ENCODE peak calls at places on chromosome 18, in six cellular contexts. One of them, this sample, is unnamed.

GRCh38 chr18:21453512-21453862 is 147.0 kb downstream of the ESCO1 start:
- DNase-seq in mesendoderm: no peak
- DNase-seq in pancreas: no peak
- DNase-seq in psoas muscle: peak
- DNase-seq in neural progenitor cell: no peak
- DNase-seq in Panc1: no peak
- DNase-seq in this sample: no peak

GRCh38 chr18:46166261-46166970 is 62.2 kb downstream of the HAUS1 start:
- DNase-seq in pancreas: no peak
- DNase-seq in Panc1: no peak
- DNase-seq in neural progenitor cell: no peak
- DNase-seq in psoas muscle: no peak
- DNase-seq in mesendoderm: no peak
- DNase-seq in this sample: no peak

GRCh38 chr18:9103488-9103887 is 989 bp downstream of the NDUFV2 start:
- DNase-seq in pancreas: no peak
- DNase-seq in mesendoderm: peak
- DNase-seq in neural progenitor cell: no peak
- DNase-seq in Panc1: no peak
- DNase-seq in psoas muscle: no peak
- DNase-seq in this sample: no peak

GRCh38 chr18:73841661-73842060 is 306.0 kb downstream of the FBXO15 start:
- DNase-seq in Panc1: no peak
- DNase-seq in mesendoderm: no peak
- DNase-seq in pancreas: no peak
- DNase-seq in neural progenitor cell: no peak
- DNase-seq in psoas muscle: no peak
- DNase-seq in this sample: no peak

GRCh38 chr18:61833387-61833786 is 59.4 kb downstream of the RNF152 start:
- DNase-seq in mesendoderm: no peak
- DNase-seq in pancreas: no peak
- DNase-seq in psoas muscle: no peak
- DNase-seq in Panc1: no peak
- DNase-seq in neural progenitor cell: no peak
- DNase-seq in this sample: no peak

GRCh38 chr18:79774111-79774510 is 23.6 kb upstream of the KCNG2 start:
- DNase-seq in pancreas: peak
- DNase-seq in mesendoderm: no peak
- DNase-seq in psoas muscle: peak
- DNase-seq in Panc1: no peak
- DNase-seq in neural progenitor cell: no peak
- DNase-seq in this sample: no peak

GRCh38 chr18:32441536-32441935 is 29.1 kb downstream of the GAREM1 start:
- DNase-seq in neural progenitor cell: no peak
- DNase-seq in mesendoderm: no peak
- DNase-seq in psoas muscle: no peak
- DNase-seq in pancreas: no peak
- DNase-seq in Panc1: no peak
- DNase-seq in this sample: peak

GRCh38 chr18:75369026-75369425 is 58.5 kb downstream of the SMIM21 start:
- DNase-seq in psoas muscle: no peak
- DNase-seq in neural progenitor cell: no peak
- DNase-seq in mesendoderm: no peak
- DNase-seq in Panc1: no peak
- DNase-seq in pancreas: no peak
- DNase-seq in this sample: no peak

GRCh38 chr18:70636991-70637390 is 348.1 kb downstream of the SOCS6 start:
- DNase-seq in neural progenitor cell: no peak
- DNase-seq in psoas muscle: no peak
- DNase-seq in pancreas: no peak
- DNase-seq in mesendoderm: no peak
- DNase-seq in Panc1: no peak
- DNase-seq in this sample: peak

GRCh38 chr18:53319628-53320027 is 904.8 kb downstream of the MBD2 start:
- DNase-seq in pancreas: no peak
- DNase-seq in psoas muscle: no peak
- DNase-seq in mesendoderm: no peak
- DNase-seq in neural progenitor cell: no peak
- DNase-seq in Panc1: no peak
- DNase-seq in this sample: no peak

GRCh38 chr18:79917351-79918088 is 33.9 kb downstream of the SLC66A2 start:
- DNase-seq in pancreas: no peak
- DNase-seq in mesendoderm: no peak
- DNase-seq in Panc1: no peak
- DNase-seq in neural progenitor cell: no peak
- DNase-seq in psoas muscle: peak
- DNase-seq in this sample: no peak

GRCh38 chr18:50805732-50806131 is 14.1 kb downstream of the MRO start:
- DNase-seq in pancreas: no peak
- DNase-seq in psoas muscle: no peak
- DNase-seq in Panc1: no peak
- DNase-seq in mesendoderm: peak
- DNase-seq in neural progenitor cell: no peak
- DNase-seq in this sample: no peak

GRCh38 chr18:52953435-52953834 is 613.4 kb downstream of the DCC start:
- DNase-seq in Panc1: no peak
- DNase-seq in mesendoderm: peak
- DNase-seq in neural progenitor cell: no peak
- DNase-seq in pancreas: no peak
- DNase-seq in psoas muscle: no peak
- DNase-seq in this sample: no peak

GRCh38 chr18:76260941-76261472 is 234.0 kb downstream of the ZNF516 start:
- DNase-seq in psoas muscle: no peak
- DNase-seq in pancreas: no peak
- DNase-seq in Panc1: no peak
- DNase-seq in neural progenitor cell: peak
- DNase-seq in mesendoderm: no peak
- DNase-seq in this sample: no peak

GRCh38 chr18:1846640-1847039 is 724.7 kb downstream of the METTL4 start:
- DNase-seq in pancreas: no peak
- DNase-seq in Panc1: no peak
- DNase-seq in mesendoderm: no peak
- DNase-seq in neural progenitor cell: no peak
- DNase-seq in psoas muscle: no peak
- DNase-seq in this sample: no peak

GRCh38 chr18:33804258-33804657 is 226.2 kb downstream of the ASXL3 start:
- DNase-seq in psoas muscle: no peak
- DNase-seq in pancreas: no peak
- DNase-seq in Panc1: no peak
- DNase-seq in mesendoderm: no peak
- DNase-seq in neural progenitor cell: no peak
- DNase-seq in this sample: peak

GRCh38 chr18:26747131-26747475 is 118.4 kb downstream of the AQP4 start:
- DNase-seq in Panc1: peak
- DNase-seq in neural progenitor cell: no peak
- DNase-seq in mesendoderm: no peak
- DNase-seq in pancreas: no peak
- DNase-seq in psoas muscle: no peak
- DNase-seq in this sample: no peak

GRCh38 chr18:8301427-8302172 is 307.6 kb upstream of the RAB12 start:
- DNase-seq in pancreas: no peak
- DNase-seq in mesendoderm: no peak
- DNase-seq in psoas muscle: no peak
- DNase-seq in neural progenitor cell: peak
- DNase-seq in Panc1: no peak
- DNase-seq in this sample: no peak

GRCh38 chr18:34493099-34493544 is 217.0 kb upstream of the DTNA start:
- DNase-seq in pancreas: peak
- DNase-seq in neural progenitor cell: peak
- DNase-seq in Panc1: no peak
- DNase-seq in psoas muscle: peak
- DNase-seq in mesendoderm: peak
- DNase-seq in this sample: peak

GRCh38 chr18:34048423-34048822 is 176.3 kb downstream of the NOL4 start:
- DNase-seq in pancreas: no peak
- DNase-seq in Panc1: no peak
- DNase-seq in neural progenitor cell: peak
- DNase-seq in psoas muscle: no peak
- DNase-seq in mesendoderm: peak
- DNase-seq in this sample: no peak

GRCh38 chr18:21914739-21915319 is 174.2 kb downstream of the MIB1 start:
- DNase-seq in Panc1: no peak
- DNase-seq in psoas muscle: no peak
- DNase-seq in mesendoderm: peak
- DNase-seq in pancreas: no peak
- DNase-seq in neural progenitor cell: peak
- DNase-seq in this sample: peak

GRCh38 chr18:55763298-55763697 is 175.3 kb upstream of the TCF4 start:
- DNase-seq in neural progenitor cell: no peak
- DNase-seq in psoas muscle: no peak
- DNase-seq in Panc1: peak
- DNase-seq in mesendoderm: no peak
- DNase-seq in pancreas: no peak
- DNase-seq in this sample: peak

GRCh38 chr18:61893971-61894750 is 1.4 kb upstream of the RNF152 start:
- DNase-seq in psoas muscle: peak
- DNase-seq in pancreas: peak
- DNase-seq in neural progenitor cell: peak
- DNase-seq in mesendoderm: peak
- DNase-seq in Panc1: no peak
- DNase-seq in this sample: peak

GRCh38 chr18:70454705-70455322 is 166.0 kb downstream of the SOCS6 start:
- DNase-seq in neural progenitor cell: peak
- DNase-seq in pancreas: no peak
- DNase-seq in Panc1: peak
- DNase-seq in mesendoderm: peak
- DNase-seq in psoas muscle: no peak
- DNase-seq in this sample: no peak

GRCh38 chr18:31040982-31041345 is 1.6 kb downstream of the DSC3 start:
- DNase-seq in neural progenitor cell: peak
- DNase-seq in mesendoderm: peak
- DNase-seq in psoas muscle: no peak
- DNase-seq in Panc1: no peak
- DNase-seq in pancreas: no peak
- DNase-seq in this sample: no peak

GRCh38 chr18:59700535-59700967 is 3.3 kb upstream of the CCBE1 start:
- DNase-seq in Panc1: no peak
- DNase-seq in mesendoderm: no peak
- DNase-seq in neural progenitor cell: no peak
- DNase-seq in pancreas: no peak
- DNase-seq in psoas muscle: no peak
- DNase-seq in this sample: no peak
- H3K4me3 ChIP-seq in Panc1: no peak
- H3K4me3 ChIP-seq in mesendoderm: no peak
- H3K4me3 ChIP-seq in neural progenitor cell: no peak
- H3K4me3 ChIP-seq in pancreas: no peak
- H3K4me3 ChIP-seq in psoas muscle: no peak
- H3K4me3 ChIP-seq in this sample: no peak

GRCh38 chr18:35582899-35583558 is 1.5 kb downstream of the GALNT1 start:
- DNase-seq in mesendoderm: no peak
- DNase-seq in Panc1: no peak
- DNase-seq in pancreas: no peak
- DNase-seq in neural progenitor cell: peak
- DNase-seq in psoas muscle: no peak
- DNase-seq in this sample: no peak
- H3K4me3 ChIP-seq in mesendoderm: no peak
- H3K4me3 ChIP-seq in Panc1: peak
- H3K4me3 ChIP-seq in pancreas: no peak
- H3K4me3 ChIP-seq in neural progenitor cell: peak
- H3K4me3 ChIP-seq in psoas muscle: peak
- H3K4me3 ChIP-seq in this sample: peak

GRCh38 chr18:24930974-24931373 is 421.0 kb downstream of the ZNF521 start:
- DNase-seq in Panc1: no peak
- DNase-seq in pancreas: no peak
- DNase-seq in psoas muscle: no peak
- DNase-seq in mesendoderm: peak
- DNase-seq in neural progenitor cell: peak
- DNase-seq in this sample: no peak

GRCh38 chr18:24924066-24924716 is 427.8 kb downstream of the ZNF521 start:
- DNase-seq in pancreas: no peak
- DNase-seq in mesendoderm: peak
- DNase-seq in neural progenitor cell: peak
- DNase-seq in psoas muscle: no peak
- DNase-seq in Panc1: no peak
- DNase-seq in this sample: no peak

GRCh38 chr18:24926649-24927048 is 425.3 kb downstream of the ZNF521 start:
- DNase-seq in psoas muscle: no peak
- DNase-seq in pancreas: no peak
- DNase-seq in Panc1: no peak
- DNase-seq in mesendoderm: no peak
- DNase-seq in neural progenitor cell: no peak
- DNase-seq in this sample: no peak

GRCh38 chr18:24930478-24930877 is 421.5 kb downstream of the ZNF521 start:
- DNase-seq in Panc1: no peak
- DNase-seq in neural progenitor cell: no peak
- DNase-seq in psoas muscle: no peak
- DNase-seq in pancreas: no peak
- DNase-seq in mesendoderm: peak
- DNase-seq in this sample: no peak

DNA sequence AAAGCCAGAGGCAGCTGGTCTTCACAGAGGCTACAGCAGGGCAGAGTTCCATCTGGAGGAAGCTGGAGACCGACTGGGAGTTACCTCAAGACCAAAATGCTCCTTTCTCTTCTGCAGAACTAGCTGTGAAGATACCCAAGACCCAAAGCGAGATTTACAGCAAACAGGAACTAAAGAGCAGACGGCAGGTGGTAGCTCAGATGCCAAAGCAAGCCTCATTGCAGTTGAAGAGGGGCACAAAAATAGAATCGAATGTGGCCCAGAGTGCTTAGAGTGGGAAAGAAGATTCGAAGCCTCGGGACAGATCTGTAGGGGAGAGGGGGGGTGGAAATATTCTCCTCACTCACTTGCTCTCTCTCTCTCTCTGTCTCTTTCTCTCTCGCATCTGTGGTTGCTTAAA is 423.5 kb downstream of the ZNF521 start:
- DNase-seq in pancreas: no peak
- DNase-seq in psoas muscle: no peak
- DNase-seq in mesendoderm: no peak
- DNase-seq in neural progenitor cell: no peak
- DNase-seq in Panc1: no peak
- DNase-seq in this sample: no peak
- H3K4me3 ChIP-seq in pancreas: no peak
- H3K4me3 ChIP-seq in psoas muscle: no peak
- H3K4me3 ChIP-seq in mesendoderm: no peak
- H3K4me3 ChIP-seq in neural progenitor cell: no peak
- H3K4me3 ChIP-seq in Panc1: no peak
- H3K4me3 ChIP-seq in this sample: no peak

GRCh38 chr18:28523758-28524475 is 347.0 kb upstream of the CDH2 start:
- DNase-seq in neural progenitor cell: peak
- DNase-seq in pancreas: no peak
- DNase-seq in mesendoderm: no peak
- DNase-seq in psoas muscle: no peak
- DNase-seq in Panc1: no peak
- DNase-seq in this sample: no peak

GRCh38 chr18:28526196-28526595 is 349.3 kb upstream of the CDH2 start:
- DNase-seq in pancreas: no peak
- DNase-seq in Panc1: no peak
- DNase-seq in psoas muscle: no peak
- DNase-seq in neural progenitor cell: no peak
- DNase-seq in mesendoderm: no peak
- DNase-seq in this sample: no peak

DNA sequence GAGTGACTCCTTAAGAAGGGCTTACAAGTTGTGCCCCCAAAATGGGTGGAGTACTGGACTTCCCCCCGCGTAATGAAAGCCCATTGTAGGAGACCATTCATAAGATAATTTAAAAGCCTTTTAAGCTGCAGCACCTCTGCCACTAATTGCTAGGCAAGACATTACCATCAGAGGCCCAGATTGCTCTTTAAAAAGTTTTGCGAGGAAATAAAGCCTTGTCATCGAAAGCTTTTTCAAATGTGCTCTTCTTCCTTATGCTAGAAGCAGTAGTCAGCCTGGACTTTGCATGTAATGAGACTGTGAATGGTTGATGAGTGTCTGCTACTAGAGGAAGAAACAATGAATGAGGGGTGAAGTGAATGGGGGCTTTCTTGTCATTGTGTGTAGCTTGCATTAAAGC is 345.3 kb upstream of the CDH2 start:
- DNase-seq in mesendoderm: no peak
- DNase-seq in neural progenitor cell: peak
- DNase-seq in Panc1: no peak
- DNase-seq in pancreas: no peak
- DNase-seq in psoas muscle: no peak
- DNase-seq in this sample: no peak
- H3K4me3 ChIP-seq in mesendoderm: no peak
- H3K4me3 ChIP-seq in neural progenitor cell: peak
- H3K4me3 ChIP-seq in Panc1: no peak
- H3K4me3 ChIP-seq in pancreas: no peak
- H3K4me3 ChIP-seq in psoas muscle: no peak
- H3K4me3 ChIP-seq in this sample: no peak

This sample was measured in skeletal muscle cell.